ENCODE peak calls at places on chromosomes 5 and 9, in four cellular contexts. Q, R, J and L are unnamed samples.
A peak's percentile ranks its signal among the peaks of the same experiment; 100 is the strongest.

GRCh38 chr5:305459-305858 is 16.1 kb upstream of the AHRR start:
- DNase-seq in Q (no peak), R (peak; percentile 20), J (no peak), L (no peak)

GRCh38 chr9:112699230-112699629 is 18.7 kb downstream of the INIP start:
- DNase-seq in Q (no peak), J (no peak), R (no peak), L (no peak)

GRCh38 chr9:110099236-110099741 is 108.7 kb downstream of the C9orf152 start:
- DNase-seq in R (no peak), Q (no peak), J (no peak), L (no peak)

GRCh38 chr5:54643679-54644078 is 126.1 kb downstream of the SNX18 start:
- DNase-seq in J (no peak), Q (no peak), R (no peak), L (no peak)

GRCh38 chr5:122756263-122756911 is 18.5 kb upstream of the SNX2 start:
- DNase-seq in R (no peak), J (no peak), Q (no peak), L (no peak)

GRCh38 chr9:131053896-131054295 is 42.4 kb upstream of the AIF1L start:
- DNase-seq in J (no peak), Q (no peak), R (no peak), L (no peak)

GRCh38 chr9:70588999-70589398 is 174.5 kb upstream of the KLF9 start:
- DNase-seq in J (no peak), Q (no peak), R (no peak), L (no peak)

GRCh38 chr9:86329649-86330048 is 24.6 kb downstream of the TUT7 start:
- DNase-seq in Q (no peak), R (no peak), J (no peak), L (no peak)

GRCh38 chr5:155728857-155729683 is 597.9 kb upstream of the SGCD start:
- DNase-seq in R (peak; percentile 66), Q (no peak), J (no peak), L (no peak)

GRCh38 chr9:132169672-132170392 is 8.0 kb downstream of the NTNG2 start:
- DNase-seq in Q (peak; percentile 44), R (peak; percentile 80), J (peak; percentile 62), L (peak; percentile 67)

GRCh38 chr9:30773427-30773826 is 1611.0 kb upstream of the ACO1 start:
- DNase-seq in R (no peak), Q (no peak), J (no peak), L (no peak)

GRCh38 chr9:125681086-125681622 is 25.9 kb downstream of the MAPKAP1 start:
- DNase-seq in J (no peak), Q (no peak), R (no peak), L (no peak)

GRCh38 chr5:55920784-55921183 is 69.6 kb downstream of the IL31RA start:
- DNase-seq in Q (no peak), R (no peak), J (no peak), L (no peak)

GRCh38 chr5:59416441-59416840 is 477.1 kb downstream of the PDE4D start:
- DNase-seq in R (no peak), J (no peak), Q (no peak), L (no peak)

GRCh38 chr9:32931129-32931528 is 70.3 kb downstream of the APTX start:
- DNase-seq in Q (no peak), J (no peak), R (no peak), L (no peak)

GRCh38 chr9:135164036-135164435 is 76.6 kb downstream of the OLFM1 start:
- DNase-seq in J (no peak), Q (no peak), R (no peak), L (no peak)

DNA sequence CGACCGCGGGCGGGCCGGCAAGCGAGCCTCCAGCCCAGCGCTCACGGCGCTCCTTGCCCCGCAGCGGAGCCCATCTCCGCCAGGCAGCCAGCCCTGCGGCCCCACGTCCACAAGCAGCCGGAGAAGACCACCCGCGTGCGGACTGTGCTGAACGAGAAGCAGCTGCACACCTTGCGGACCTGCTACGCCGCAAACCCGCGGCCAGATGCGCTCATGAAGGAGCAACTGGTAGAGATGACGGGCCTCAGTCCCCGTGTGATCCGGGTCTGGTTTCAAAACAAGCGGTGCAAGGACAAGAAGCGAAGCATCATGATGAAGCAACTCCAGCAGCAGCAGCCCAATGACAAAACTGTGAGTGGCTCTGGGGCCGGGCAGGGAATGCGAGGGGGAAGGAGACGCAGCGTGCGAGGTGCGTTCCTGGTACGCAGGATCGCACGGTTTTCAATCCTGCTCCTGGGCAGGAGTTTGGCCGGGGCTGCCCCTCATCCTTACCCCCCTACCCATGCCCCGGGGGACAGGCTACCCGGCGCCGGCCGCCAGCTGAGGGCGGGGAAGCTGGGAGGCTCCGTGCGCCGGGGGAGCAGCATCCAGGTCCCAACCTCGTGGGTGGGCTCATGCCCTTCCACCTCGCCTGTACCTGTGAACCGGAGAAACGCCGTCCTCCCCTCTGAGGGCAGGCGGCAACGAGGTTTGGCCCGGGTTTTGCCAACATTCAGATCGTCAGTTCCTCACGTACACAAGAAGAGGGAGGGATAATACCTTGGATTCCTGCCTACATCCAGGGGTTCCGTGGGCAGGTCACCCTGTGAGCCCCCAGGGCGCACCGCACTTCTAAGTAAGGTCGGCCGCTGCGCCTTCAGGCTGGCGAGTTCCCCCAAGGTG is 6.6 kb downstream of the ISL1 start:
- DNase-seq in Q (no peak), J (no peak), R (no peak), L (no peak)
- H3K27me3 ChIP-seq in Q (peaks cover 53% of the 10 kb centered on the region), J (peaks cover 1% of the 10 kb centered on the region), R (peaks cover 54% of the 10 kb centered on the region), L (no peaks in the 10 kb centered on the region)

DNA sequence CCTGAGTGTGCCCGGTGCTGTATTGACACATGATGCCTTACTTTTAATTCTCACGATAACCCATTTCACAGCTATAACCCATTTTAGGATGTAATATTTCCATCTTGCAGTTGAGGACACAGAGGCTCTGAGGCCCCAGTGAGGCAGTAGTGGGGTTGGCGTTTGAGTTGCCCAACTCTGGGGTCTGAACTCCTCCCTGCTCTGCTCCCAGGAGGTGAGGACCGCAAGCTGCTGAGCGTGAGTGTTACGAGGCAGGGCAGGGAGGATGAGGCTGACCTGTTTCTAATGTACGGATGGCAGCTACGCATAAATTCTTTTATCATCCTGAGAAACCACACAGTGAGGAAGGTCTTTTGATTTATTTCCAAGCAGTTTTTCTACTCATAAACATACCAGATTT is 11.4 kb downstream of the LRRC8A start:
- DNase-seq in J (no peak), R (no peak), Q (no peak), L (no peak)
- H3K4me1 ChIP-seq in J (no peaks in the 10 kb centered on the region), R (peaks cover 12% of the 10 kb centered on the region), Q (no peaks in the 10 kb centered on the region), L (no peaks in the 10 kb centered on the region)

DNA sequence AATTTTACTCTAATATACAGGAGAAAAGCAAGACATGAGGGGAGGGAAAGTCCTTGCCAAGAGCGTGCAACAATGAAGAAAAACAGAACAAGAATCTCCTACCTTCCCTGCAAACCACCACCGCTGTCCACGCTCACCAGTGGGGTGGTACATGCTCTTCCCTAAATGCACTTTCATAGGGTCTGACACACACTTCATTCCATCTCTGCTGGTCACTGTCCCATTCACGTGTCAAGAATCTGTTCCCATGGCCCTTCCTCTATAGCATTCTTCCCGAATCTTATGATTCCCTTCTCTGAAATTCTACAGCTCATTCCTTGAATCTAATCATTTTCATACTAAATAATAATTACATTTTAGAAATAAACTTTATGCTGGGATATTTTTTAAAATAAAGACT is 11.4 kb upstream of the DNAH5 start:
- DNase-seq in Q (no peak), R (no peak), J (no peak), L (no peak)
- H3K27me3 ChIP-seq in Q (no peaks in the 10 kb centered on the region), R (no peaks in the 10 kb centered on the region), J (no peaks in the 10 kb centered on the region), L (no peaks in the 10 kb centered on the region)

GRCh38 chr9:76886318-76886717 is 19.6 kb downstream of the PRUNE2 start:
- DNase-seq in J (no peak), Q (no peak), R (no peak), L (no peak)
- H3K4me1 ChIP-seq in J (no peaks in the 10 kb centered on the region), Q (no peaks in the 10 kb centered on the region), R (no peaks in the 10 kb centered on the region), L (no peaks in the 10 kb centered on the region)